ENCODE peak calls at places on chromosomes 5 and 9, in four cellular contexts. J is body of pancreas, W is fibroblast of pulmonary artery, K is OCI-LY7. O is an unnamed sample.

GRCh38 chr9:81874926-81875325 is 53.3 kb upstream of the SPATA31D4 start:
- DNase-seq in J (no peak), W (peak), K (no peak), O (peak)

GRCh38 chr5:135689506-135689905 is 110.7 kb upstream of the CXCL14 start:
- DNase-seq in J (no peak), W (no peak), K (no peak), O (no peak)

GRCh38 chr9:116072046-116072445 is 81.5 kb upstream of the PAPPA start:
- DNase-seq in J (no peak), W (no peak), K (no peak), O (no peak)

GRCh38 chr9:6632516-6633328 is 12.8 kb downstream of the GLDC start:
- DNase-seq in J (no peak), W (no peak), K (peak), O (no peak)

GRCh38 chr5:181138258-181138657 is 7.3 kb upstream of the OR2V1 start:
- DNase-seq in J (no peak), W (no peak), K (no peak), O (no peak)

GRCh38 chr5:119355244-119355635 is 579 bp upstream of the TNFAIP8 start:
- DNase-seq in J (no peak), W (no peak), K (no peak), O (no peak)

GRCh38 chr5:59317023-59317771 is 576.3 kb downstream of the PDE4D start:
- DNase-seq in J (no peak), W (peak), K (no peak), O (peak)

GRCh38 chr5:110590187-110590586 is 136.3 kb downstream of the TMEM232 start:
- DNase-seq in J (no peak), W (peak), K (peak), O (peak)

GRCh38 chr5:117999939-118000549 is 988.3 kb downstream of the DTWD2 start:
- DNase-seq in J (no peak), W (no peak), K (no peak), O (no peak)

GRCh38 chr5:148391422-148391821 is 7.7 kb downstream of the FBXO38 start:
- DNase-seq in J (no peak), W (no peak), K (no peak), O (no peak)

GRCh38 chr5:160036243-160036642 is 27.3 kb downstream of the TTC1 start:
- DNase-seq in J (no peak), W (no peak), K (no peak), O (no peak)

GRCh38 chr9:97714435-97714834 is 17.3 kb upstream of the XPA start:
- DNase-seq in J (no peak), W (peak), K (no peak), O (peak)

GRCh38 chr5:177383181-177383580 is 1.1 kb upstream of the SLC34A1 start:
- DNase-seq in J (no peak), W (no peak), K (no peak), O (no peak)

GRCh38 chr5:15131909-15132308 is 260.3 kb upstream of the ANKH start:
- DNase-seq in J (no peak), W (no peak), K (no peak), O (no peak)

GRCh38 chr5:152405145-152405544 is at the start of gene NMUR2:
- DNase-seq in J (no peak), W (no peak), K (no peak), O (no peak)

GRCh38 chr5:180468732-180469585 is 25.2 kb upstream of the CNOT6 start:
- DNase-seq in J (no peak), W (no peak), K (no peak), O (no peak)

GRCh38 chr5:16736158-16736994 is 119.6 kb upstream of the RETREG1 start:
- DNase-seq in J (peak), W (peak), K (no peak), O (no peak)

DNA sequence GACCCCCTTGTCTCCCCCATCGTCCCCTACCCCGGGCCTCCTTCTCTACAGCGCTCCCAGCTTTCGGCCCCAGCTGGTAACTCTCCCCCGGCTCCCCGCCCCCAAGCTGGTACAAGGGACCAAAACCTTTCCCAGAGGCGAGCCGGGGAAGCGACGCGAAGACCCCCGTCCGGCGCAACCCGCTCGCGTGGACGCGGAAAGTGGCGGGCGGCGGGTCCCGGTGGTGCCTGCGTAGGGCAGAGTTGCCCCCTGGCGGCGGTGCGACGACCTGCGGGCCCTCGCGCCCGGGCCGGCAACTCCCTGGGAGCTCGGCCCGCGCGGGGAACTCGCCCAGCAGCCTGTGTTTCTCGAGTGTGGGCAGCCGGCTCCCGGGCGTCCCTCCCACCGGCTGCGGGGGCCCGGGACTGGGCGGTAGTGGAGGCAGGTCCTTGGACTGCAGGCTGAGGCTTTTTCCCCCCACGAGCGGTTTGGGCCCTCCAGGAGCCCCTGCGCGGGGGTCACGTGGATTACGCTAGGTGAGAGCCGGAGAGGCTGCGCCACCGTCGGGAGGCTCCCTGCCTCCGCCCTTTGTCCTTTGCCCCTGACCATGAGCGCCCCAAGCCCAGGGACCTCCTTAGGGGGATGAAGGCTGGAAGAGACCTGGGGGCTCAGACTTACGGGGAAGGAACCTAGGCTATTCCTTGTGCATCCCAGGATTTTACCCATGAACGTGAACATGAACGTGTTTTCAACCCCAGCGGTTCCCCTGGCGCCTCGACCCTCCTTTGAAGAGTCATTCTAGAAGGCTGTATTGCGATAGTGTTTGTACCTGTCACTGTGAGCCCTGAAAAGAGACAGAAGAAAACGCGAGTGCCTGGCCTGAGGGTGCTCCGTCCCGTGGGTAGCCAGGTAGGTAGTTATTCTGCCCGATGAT is 2.9 kb upstream of the FOXD1 start:
- DNase-seq in J (peak), W (peak), K (peak), O (peak)
- TF ChIP-seq CTCF in J (peak), W (peak), K (peak), O (peak)

GRCh38 chr9:133131506-133131905 is 10.5 kb upstream of the RALGDS start:
- DNase-seq in J (no peak), W (no peak), K (no peak), O (peak)

GRCh38 chr9:133130721-133131244 is 9.7 kb upstream of the RALGDS start:
- DNase-seq in J (no peak), W (no peak), K (peak), O (no peak)

GRCh38 chr9:133134419-133135190 is 13.6 kb upstream of the RALGDS start:
- DNase-seq in J (no peak), W (no peak), K (no peak), O (no peak)

GRCh38 chr9:133133680-133134418 is 12.8 kb upstream of the RALGDS start:
- DNase-seq in J (peak), W (peak), K (peak), O (peak)

DNA sequence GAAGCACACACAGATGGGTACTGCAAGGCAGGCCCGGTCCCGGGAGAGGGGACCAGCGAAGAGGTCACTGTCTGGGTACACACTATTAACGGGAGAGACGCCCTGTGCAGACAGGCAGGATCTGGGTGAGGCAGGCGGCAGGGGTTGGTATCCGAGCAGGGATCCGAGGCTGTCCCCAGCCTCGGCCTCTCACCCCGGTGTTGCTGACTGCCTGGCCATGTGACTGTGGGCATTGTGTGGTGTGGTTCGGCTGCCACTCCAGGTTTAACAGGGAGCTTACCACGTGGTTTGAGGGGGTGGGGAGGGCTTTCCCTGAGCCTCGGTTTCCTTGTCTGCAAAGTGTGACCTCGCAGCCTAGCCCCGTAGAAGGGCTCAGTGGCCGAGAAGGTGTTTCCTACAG is 11.1 kb upstream of the RALGDS start:
- DNase-seq in J (no peak), W (no peak), K (no peak), O (no peak)
- H3K4me3 ChIP-seq in J (no peak), W (no peak), K (no peak), O (no peak)

DNA sequence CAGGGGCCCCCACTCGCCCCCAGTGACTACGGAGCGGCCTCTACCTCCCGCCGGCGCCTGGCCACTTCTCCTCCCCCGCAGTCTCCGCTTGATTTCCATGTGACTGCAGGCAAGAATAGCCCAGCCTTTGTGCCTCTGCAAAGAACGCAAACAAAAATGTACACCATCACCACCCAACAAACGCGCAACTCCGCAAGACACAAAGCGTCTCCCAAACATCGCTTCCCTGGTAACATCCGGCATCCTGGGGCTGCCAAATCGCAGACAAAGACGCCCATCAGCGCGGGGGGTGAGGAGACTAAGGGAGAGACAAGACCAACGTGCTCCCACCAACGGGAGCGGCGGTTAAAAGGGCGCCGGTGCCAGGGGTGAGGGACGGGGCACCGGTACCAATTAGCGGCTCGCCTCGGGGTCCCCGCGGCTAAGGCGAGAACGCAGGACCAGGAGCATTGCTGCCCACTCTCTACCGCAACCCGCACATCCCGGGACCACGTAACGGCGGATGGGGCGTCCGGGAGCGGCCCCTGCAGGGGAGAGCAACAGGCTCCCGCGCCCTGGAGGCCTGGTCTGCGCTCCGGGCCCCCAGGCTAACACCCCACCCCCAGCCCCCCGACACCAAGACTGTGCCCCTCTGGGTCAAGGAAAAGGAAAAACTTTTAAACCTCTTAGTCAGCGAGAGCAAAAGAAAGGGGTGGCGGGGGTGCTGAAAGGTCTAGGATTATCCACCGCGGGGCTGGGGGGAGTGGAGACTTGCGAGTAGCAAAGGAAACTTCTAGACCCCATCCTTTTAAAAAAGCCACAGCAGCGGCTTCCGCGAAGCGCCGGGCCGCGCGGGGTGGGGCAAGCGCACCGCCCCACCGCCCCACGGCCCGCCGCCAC is 885 bp downstream of the MPDZ start:
- DNase-seq in J (peak), W (peak), K (no peak), O (peak)
- TF ChIP-seq CTCF in J (no peak), W (peak), K (no peak), O (no peak)

GRCh38 chr9:137198748-137199276 is 1.7 kb downstream of the TPRN start:
- DNase-seq in J (peak), W (no peak), K (no peak), O (no peak)
- H3K4me3 ChIP-seq in J (peak), W (peak), K (no peak), O (peak)

O was measured in fibroblast of mammary gland.